ENCODE peak calls at places on chromosome 11, in five cellular contexts. One of them, this sample, is unnamed.

GRCh38 chr11:74004694-74005615 is 3.9 kb downstream of the UCP3 start:
- DNase-seq in mucosa of descending colon: no peak
- DNase-seq in choroid plexus epithelial cell: no peak
- DNase-seq in fibroblast of lung: no peak
- DNase-seq in astrocyte of the spinal cord: no peak
- DNase-seq in this sample: no peak

GRCh38 chr11:102934735-102935134 is 20.8 kb downstream of the MMP13 start:
- DNase-seq in mucosa of descending colon: no peak
- DNase-seq in choroid plexus epithelial cell: no peak
- DNase-seq in fibroblast of lung: no peak
- DNase-seq in astrocyte of the spinal cord: no peak
- DNase-seq in this sample: no peak

GRCh38 chr11:120601566-120601965 is 90.0 kb downstream of the GRIK4 start:
- DNase-seq in mucosa of descending colon: no peak
- DNase-seq in choroid plexus epithelial cell: peak
- DNase-seq in fibroblast of lung: peak
- DNase-seq in astrocyte of the spinal cord: peak
- DNase-seq in this sample: no peak

GRCh38 chr11:117734596-117734995 is 62.4 kb downstream of the DSCAML1 start:
- DNase-seq in mucosa of descending colon: no peak
- DNase-seq in choroid plexus epithelial cell: no peak
- DNase-seq in fibroblast of lung: no peak
- DNase-seq in astrocyte of the spinal cord: no peak
- DNase-seq in this sample: no peak

GRCh38 chr11:61709572-61709971 is 29.4 kb downstream of the DAGLA start:
- DNase-seq in mucosa of descending colon: no peak
- DNase-seq in choroid plexus epithelial cell: no peak
- DNase-seq in fibroblast of lung: no peak
- DNase-seq in astrocyte of the spinal cord: no peak
- DNase-seq in this sample: no peak

GRCh38 chr11:77100166-77101042 is 2.2 kb upstream of the OMP start:
- DNase-seq in mucosa of descending colon: no peak
- DNase-seq in choroid plexus epithelial cell: no peak
- DNase-seq in fibroblast of lung: no peak
- DNase-seq in astrocyte of the spinal cord: no peak
- DNase-seq in this sample: no peak

GRCh38 chr11:67291481-67292381 is 2.6 kb downstream of the ANKRD13D start:
- DNase-seq in mucosa of descending colon: peak
- DNase-seq in choroid plexus epithelial cell: no peak
- DNase-seq in fibroblast of lung: no peak
- DNase-seq in astrocyte of the spinal cord: no peak
- DNase-seq in this sample: no peak

GRCh38 chr11:33622231-33622630 is 78.4 kb downstream of the C11orf91 start:
- DNase-seq in mucosa of descending colon: no peak
- DNase-seq in choroid plexus epithelial cell: peak
- DNase-seq in fibroblast of lung: peak
- DNase-seq in astrocyte of the spinal cord: peak
- DNase-seq in this sample: no peak

GRCh38 chr11:14015711-14016110 is 53.2 kb downstream of the SPON1 start:
- DNase-seq in mucosa of descending colon: no peak
- DNase-seq in choroid plexus epithelial cell: peak
- DNase-seq in fibroblast of lung: peak
- DNase-seq in astrocyte of the spinal cord: peak
- DNase-seq in this sample: no peak

GRCh38 chr11:119991669-119992068 is 146.2 kb downstream of the TRIM29 start:
- DNase-seq in mucosa of descending colon: no peak
- DNase-seq in choroid plexus epithelial cell: no peak
- DNase-seq in fibroblast of lung: no peak
- DNase-seq in astrocyte of the spinal cord: no peak
- DNase-seq in this sample: no peak

GRCh38 chr11:18792066-18792591 is 531 bp upstream of the PTPN5 start:
- DNase-seq in mucosa of descending colon: no peak
- DNase-seq in choroid plexus epithelial cell: no peak
- DNase-seq in fibroblast of lung: no peak
- DNase-seq in astrocyte of the spinal cord: no peak
- DNase-seq in this sample: no peak

GRCh38 chr11:48169706-48170105 is 46.9 kb upstream of the OR4B1 start:
- DNase-seq in mucosa of descending colon: no peak
- DNase-seq in choroid plexus epithelial cell: peak
- DNase-seq in fibroblast of lung: peak
- DNase-seq in astrocyte of the spinal cord: no peak
- DNase-seq in this sample: no peak

GRCh38 chr11:48170176-48170839 is 46.3 kb upstream of the OR4B1 start:
- DNase-seq in mucosa of descending colon: no peak
- DNase-seq in choroid plexus epithelial cell: peak
- DNase-seq in fibroblast of lung: peak
- DNase-seq in astrocyte of the spinal cord: peak
- DNase-seq in this sample: no peak

GRCh38 chr11:48170840-48171233 is 45.8 kb upstream of the OR4B1 start:
- DNase-seq in mucosa of descending colon: no peak
- DNase-seq in choroid plexus epithelial cell: peak
- DNase-seq in fibroblast of lung: peak
- DNase-seq in astrocyte of the spinal cord: peak
- DNase-seq in this sample: peak

GRCh38 chr11:48169259-48169658 is 47.4 kb upstream of the OR4B1 start:
- DNase-seq in mucosa of descending colon: no peak
- DNase-seq in choroid plexus epithelial cell: peak
- DNase-seq in fibroblast of lung: no peak
- DNase-seq in astrocyte of the spinal cord: no peak
- DNase-seq in this sample: no peak

GRCh38 chr11:48172818-48173609 is 43.6 kb upstream of the OR4B1 start:
- DNase-seq in mucosa of descending colon: peak
- DNase-seq in choroid plexus epithelial cell: peak
- DNase-seq in fibroblast of lung: peak
- DNase-seq in astrocyte of the spinal cord: peak
- DNase-seq in this sample: peak
- H3K4me3 ChIP-seq in mucosa of descending colon: no peak
- H3K4me3 ChIP-seq in choroid plexus epithelial cell: no peak
- H3K4me3 ChIP-seq in fibroblast of lung: peak
- H3K4me3 ChIP-seq in astrocyte of the spinal cord: no peak
- H3K4me3 ChIP-seq in this sample: no peak

GRCh38 chr11:824292-824880 is 3.3 kb upstream of the CRACR2B start:
- DNase-seq in mucosa of descending colon: peak
- DNase-seq in choroid plexus epithelial cell: no peak
- DNase-seq in fibroblast of lung: no peak
- DNase-seq in astrocyte of the spinal cord: no peak
- DNase-seq in this sample: no peak
- H3K4me3 ChIP-seq in mucosa of descending colon: no peak
- H3K4me3 ChIP-seq in choroid plexus epithelial cell: no peak
- H3K4me3 ChIP-seq in fibroblast of lung: no peak
- H3K4me3 ChIP-seq in astrocyte of the spinal cord: no peak
- H3K4me3 ChIP-seq in this sample: no peak

DNA sequence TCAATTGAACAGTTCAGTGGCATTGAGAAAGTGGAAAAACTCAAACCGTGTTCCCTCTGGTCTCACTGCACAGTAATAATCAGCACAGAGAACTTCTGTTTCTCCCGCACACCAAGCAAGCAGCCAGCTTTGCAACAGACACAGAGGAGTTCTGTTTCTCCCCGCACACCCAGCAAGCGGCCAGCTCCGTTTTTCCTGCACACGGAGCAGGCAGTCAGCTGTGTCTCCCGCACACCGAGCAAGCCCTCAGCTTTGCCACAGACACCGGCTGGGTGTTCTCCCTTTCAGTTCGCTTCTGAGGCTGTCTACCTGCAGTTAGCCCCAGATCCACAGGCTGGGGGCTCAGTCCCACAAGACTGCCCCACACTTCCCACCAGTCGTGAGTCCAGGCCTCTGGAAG is 9.9 kb upstream of the TALDO1 start:
- DNase-seq in mucosa of descending colon: no peak
- DNase-seq in choroid plexus epithelial cell: no peak
- DNase-seq in fibroblast of lung: no peak
- DNase-seq in astrocyte of the spinal cord: no peak
- DNase-seq in this sample: no peak
- H3K4me3 ChIP-seq in mucosa of descending colon: no peak
- H3K4me3 ChIP-seq in choroid plexus epithelial cell: no peak
- H3K4me3 ChIP-seq in fibroblast of lung: no peak
- H3K4me3 ChIP-seq in astrocyte of the spinal cord: no peak
- H3K4me3 ChIP-seq in this sample: no peak

GRCh38 chr11:96045622-96046456 is 121.9 kb upstream of the MTMR2 start:
- DNase-seq in mucosa of descending colon: no peak
- DNase-seq in choroid plexus epithelial cell: peak
- DNase-seq in fibroblast of lung: peak
- DNase-seq in astrocyte of the spinal cord: peak
- DNase-seq in this sample: peak
- H3K4me3 ChIP-seq in mucosa of descending colon: no peak
- H3K4me3 ChIP-seq in choroid plexus epithelial cell: peak
- H3K4me3 ChIP-seq in fibroblast of lung: peak
- H3K4me3 ChIP-seq in astrocyte of the spinal cord: no peak
- H3K4me3 ChIP-seq in this sample: no peak

GRCh38 chr11:1335264-1335810 is 25.9 kb upstream of the TOLLIP start:
- DNase-seq in mucosa of descending colon: no peak
- DNase-seq in choroid plexus epithelial cell: no peak
- DNase-seq in fibroblast of lung: no peak
- DNase-seq in astrocyte of the spinal cord: no peak
- DNase-seq in this sample: no peak

GRCh38 chr11:1333860-1334259 is 24.4 kb upstream of the TOLLIP start:
- DNase-seq in mucosa of descending colon: no peak
- DNase-seq in choroid plexus epithelial cell: no peak
- DNase-seq in fibroblast of lung: no peak
- DNase-seq in astrocyte of the spinal cord: no peak
- DNase-seq in this sample: no peak

GRCh38 chr11:1336836-1337646 is 27.6 kb upstream of the TOLLIP start:
- DNase-seq in mucosa of descending colon: peak
- DNase-seq in choroid plexus epithelial cell: no peak
- DNase-seq in fibroblast of lung: no peak
- DNase-seq in astrocyte of the spinal cord: no peak
- DNase-seq in this sample: no peak

GRCh38 chr11:1337647-1338007 is 28.2 kb upstream of the TOLLIP start:
- DNase-seq in mucosa of descending colon: no peak
- DNase-seq in choroid plexus epithelial cell: no peak
- DNase-seq in fibroblast of lung: no peak
- DNase-seq in astrocyte of the spinal cord: no peak
- DNase-seq in this sample: no peak

DNA sequence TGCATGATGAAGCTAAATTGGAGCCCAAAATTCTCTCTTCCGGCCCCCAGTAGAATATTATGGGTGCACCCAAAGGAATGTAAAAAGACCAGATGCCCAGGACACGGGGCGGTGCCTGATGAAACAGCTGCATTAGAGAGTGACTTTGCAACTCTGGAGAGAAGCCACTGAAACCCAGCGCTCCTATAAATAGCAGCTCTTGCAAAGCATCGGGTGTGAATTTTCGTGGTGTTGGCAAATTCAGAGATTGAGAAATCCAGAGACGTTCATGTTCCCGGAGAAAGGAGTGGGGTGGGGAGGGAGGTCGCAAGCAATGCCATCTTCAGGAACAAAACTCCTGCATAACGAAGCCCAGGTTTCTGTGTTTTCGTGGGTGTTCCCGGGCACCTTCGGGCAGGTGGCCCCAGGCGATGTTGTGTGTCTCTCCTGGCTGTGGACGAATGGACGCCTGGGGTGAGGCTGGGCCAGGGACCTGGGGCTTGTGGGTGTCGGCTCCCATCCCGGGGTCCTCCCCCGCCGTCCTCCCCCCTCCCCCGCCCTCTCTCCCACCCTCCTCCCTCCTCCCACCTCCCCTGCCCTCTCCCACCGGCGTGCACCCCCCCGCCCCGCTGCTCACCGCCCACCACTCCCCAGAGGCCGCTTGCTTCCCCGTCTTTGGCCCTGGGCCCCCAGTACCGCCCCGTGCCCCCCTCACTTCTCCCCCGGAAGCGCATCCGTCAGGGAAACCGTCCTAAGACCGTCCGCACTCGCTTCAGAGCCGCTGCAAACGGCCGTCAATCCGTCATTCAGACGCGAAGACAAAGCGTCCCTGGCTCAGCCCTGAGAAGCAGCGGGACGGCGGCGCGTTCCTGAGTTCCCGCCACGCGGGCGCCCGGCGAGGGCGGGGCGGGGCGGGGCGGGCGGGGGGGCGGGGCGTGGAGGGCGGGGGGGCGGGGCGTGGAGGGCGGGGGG is 26.7 kb upstream of the TOLLIP start:
- DNase-seq in mucosa of descending colon: peak
- DNase-seq in choroid plexus epithelial cell: peak
- DNase-seq in fibroblast of lung: peak
- DNase-seq in astrocyte of the spinal cord: peak
- DNase-seq in this sample: no peak
- H3K4me3 ChIP-seq in mucosa of descending colon: no peak
- H3K4me3 ChIP-seq in choroid plexus epithelial cell: peak
- H3K4me3 ChIP-seq in fibroblast of lung: peak
- H3K4me3 ChIP-seq in astrocyte of the spinal cord: peak
- H3K4me3 ChIP-seq in this sample: peak

This sample was measured in HFF-Myc.